ENCODE peak calls at places on chromosome 10, in seven cellular contexts. S is endothelial cell of umbilical vein, A is stomach, I is right lobe of liver, X is adrenal gland, T is ovary, D is NB4. K is an unnamed sample.

GRCh38 chr10:20614911-20615310 is 282.2 kb downstream of the NEBL start:
- DNase-seq in S (no peak), A (no peak), I (no peak), X (no peak), T (no peak), D (no peak), K (no peak)

GRCh38 chr10:23442936-23443335 is 4.1 kb downstream of the OTUD1 start:
- DNase-seq in S (no peak), A (no peak), I (no peak), X (no peak), T (no peak), D (no peak), K (no peak)

GRCh38 chr10:64430690-64431323 is 909.6 kb downstream of the REEP3 start:
- DNase-seq in S (peak; percentile 12), A (no peak), I (no peak), X (no peak), T (no peak), D (peak; percentile 40), K (no peak)

GRCh38 chr10:28552775-28553174 is 19.9 kb downstream of the WAC start:
- DNase-seq in S (no peak), A (no peak), I (no peak), X (no peak), T (no peak), D (no peak), K (no peak)

GRCh38 chr10:48444266-48444665 is 137.8 kb downstream of the MAPK8 start:
- DNase-seq in S (peak; percentile 76), A (peak; percentile 25), I (no peak), X (no peak), T (no peak), D (peak; percentile 70), K (no peak)

GRCh38 chr10:93186631-93187030 is 112.9 kb downstream of the CYP26A1 start:
- DNase-seq in S (no peak), A (no peak), I (no peak), X (no peak), T (no peak), D (no peak), K (no peak)

GRCh38 chr10:110074986-110075664 is 67.3 kb downstream of the ADD3 start:
- DNase-seq in S (peak; percentile 92), A (no peak), I (no peak), X (no peak), T (no peak), D (no peak), K (no peak)

GRCh38 chr10:131260452-131261211 is 50.9 kb downstream of the TCERG1L start:
- DNase-seq in S (no peak), A (no peak), I (peak; percentile 37), X (no peak), T (no peak), D (no peak), K (no peak)

GRCh38 chr10:78292250-78292986 is 258.8 kb downstream of the RPS24 start:
- DNase-seq in S (no peak), A (no peak), I (no peak), X (no peak), T (no peak), D (peak; percentile 77), K (no peak)

GRCh38 chr10:117360016-117360415 is 15.2 kb downstream of the PDZD8 start:
- DNase-seq in S (no peak), A (no peak), I (no peak), X (no peak), T (no peak), D (no peak), K (no peak)

GRCh38 chr10:103747193-103747865 is 108.0 kb downstream of the SH3PXD2A start:
- DNase-seq in S (no peak), A (no peak), I (no peak), X (no peak), T (no peak), D (no peak), K (no peak)

GRCh38 chr10:60863796-60864195 is 80.2 kb downstream of the RHOBTB1 start:
- DNase-seq in S (no peak), A (no peak), I (no peak), X (no peak), T (no peak), D (no peak), K (no peak)

GRCh38 chr10:77737608-77738007 is 100.0 kb upstream of the KCNMA1 start:
- DNase-seq in S (peak; percentile 94), A (no peak), I (no peak), X (no peak), T (no peak), D (no peak), K (no peak)

GRCh38 chr10:24394479-24395190 is 185.7 kb downstream of the KIAA1217 start:
- DNase-seq in S (no peak), A (no peak), I (no peak), X (no peak), T (no peak), D (no peak), K (no peak)

GRCh38 chr10:67438605-67439258 is 257.3 kb downstream of the CTNNA3 start:
- DNase-seq in S (no peak), A (no peak), I (no peak), X (no peak), T (no peak), D (no peak), K (no peak)

GRCh38 chr10:105259201-105259600 is 618.1 kb downstream of the SORCS3 start:
- DNase-seq in S (no peak), A (no peak), I (no peak), X (no peak), T (no peak), D (no peak), K (no peak)

GRCh38 chr10:76021391-76021790 is 590.0 kb downstream of the LRMDA start:
- DNase-seq in S (no peak), A (no peak), I (no peak), X (no peak), T (no peak), D (no peak), K (no peak)

GRCh38 chr10:76429642-76430041 is 998.2 kb downstream of the LRMDA start:
- DNase-seq in S (no peak), A (no peak), I (no peak), X (no peak), T (no peak), D (no peak), K (no peak)

GRCh38 chr10:43822509-43823236 is 174.0 kb upstream of the ZNF32 start:
- DNase-seq in S (no peak), A (no peak), I (no peak), X (no peak), T (no peak), D (no peak), K (no peak)

GRCh38 chr10:45280113-45280512 is 35.3 kb downstream of the OR13A1 start:
- DNase-seq in S (no peak), A (peak; percentile 45), I (no peak), X (no peak), T (no peak), D (no peak), K (no peak)

GRCh38 chr10:133405844-133406527 is 12.0 kb downstream of the MTG1 start:
- DNase-seq in S (no peak), A (peak; percentile 13), I (no peak), X (no peak), T (no peak), D (no peak), K (no peak)

GRCh38 chr10:73886625-73887024 is 12.3 kb upstream of the CAMK2G start:
- DNase-seq in S (no peak), A (no peak), I (no peak), X (no peak), T (no peak), D (no peak), K (no peak)

GRCh38 chr10:50992972-50993766 is 81.1 kb upstream of the PRKG1 start:
- DNase-seq in S (no peak), A (no peak), I (no peak), X (peak; percentile 31), T (peak; percentile 42), D (no peak), K (no peak)

GRCh38 chr10:112951349-112952281 is 1.6 kb downstream of the TCF7L2 start:
- DNase-seq in S (peak; percentile 74), A (peak; percentile 55), I (peak; percentile 76), X (peak; percentile 59), T (peak; percentile 75), D (peak; percentile 72), K (no peak)

GRCh38 chr10:102195301-102195870 is 30.7 kb upstream of the ELOVL3 start:
- DNase-seq in S (no peak), A (no peak), I (no peak), X (no peak), T (no peak), D (peak; percentile 18), K (no peak)

GRCh38 chr10:35223016-35223415 is 96.4 kb downstream of the CREM start:
- DNase-seq in S (no peak), A (no peak), I (no peak), X (no peak), T (no peak), D (no peak), K (no peak)

GRCh38 chr10:3951993-3952392 is 167.0 kb upstream of the KLF6 start:
- DNase-seq in S (no peak), A (peak; percentile 75), I (no peak), X (no peak), T (no peak), D (no peak), K (no peak)
- TF ChIP-seq POLR2A in S (no peak), A (no peak), I (no peak), X (no peak), T (no peak), D (no peak), K (no peak)

DNA sequence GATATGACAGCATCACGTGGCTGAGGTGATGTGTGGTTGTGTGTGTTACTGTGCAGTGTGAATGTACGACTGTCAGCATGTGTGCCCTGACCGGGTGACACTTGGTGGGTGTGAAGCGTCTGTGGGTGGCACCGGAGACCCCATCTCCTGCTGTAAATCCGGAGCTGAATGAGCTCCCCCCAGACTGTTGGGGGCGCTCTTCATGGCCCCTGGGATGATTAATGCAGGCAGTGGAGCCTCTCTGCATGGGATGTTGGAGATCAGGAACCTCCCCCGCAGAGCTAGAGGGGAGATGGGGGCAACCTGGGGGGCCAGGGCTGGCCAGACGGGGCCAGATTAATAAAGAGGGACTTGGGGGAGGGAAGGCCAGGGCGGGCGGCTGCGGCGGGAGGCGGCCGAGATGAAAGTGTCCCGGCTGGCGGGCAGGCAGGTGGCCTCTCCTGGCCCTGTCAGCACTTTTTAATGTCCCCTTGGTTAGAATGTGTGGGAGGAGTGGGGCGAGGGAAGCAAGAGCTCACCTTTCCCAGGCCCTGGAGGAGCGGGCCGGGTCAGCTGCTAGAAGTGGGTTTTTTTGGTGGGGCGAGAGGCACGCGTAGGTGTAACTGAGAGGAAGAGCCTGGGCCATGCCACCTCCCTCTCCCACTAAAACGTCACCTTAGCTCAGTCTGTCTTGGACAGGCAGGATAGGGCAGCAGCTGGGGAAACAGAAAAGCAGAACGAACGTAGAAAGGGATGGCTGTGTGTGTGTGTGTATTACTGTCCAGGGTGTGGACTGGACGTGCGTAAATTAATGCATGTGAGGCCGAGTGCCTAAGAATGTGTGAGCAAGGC is 34.2 kb downstream of the HIF1AN start:
- DNase-seq in S (no peak), A (no peak), I (no peak), X (no peak), T (no peak), D (no peak), K (peak; percentile 37)
- TF ChIP-seq CTCF in S (no peak), A (no peak), I (no peak), X (no peak), T (no peak), D (no peak), K (no peak)

GRCh38 chr10:29642996-29643395 is 8.2 kb upstream of the SVIL start:
- DNase-seq in S (no peak), A (no peak), I (no peak), X (peak; percentile 46), T (no peak), D (no peak), K (no peak)
- TF ChIP-seq POLR2A in S (no peak), A (no peak), I (no peak), X (no peak), T (no peak), D (no peak), K (no peak)

GRCh38 chr10:33066558-33067236 is 108.7 kb upstream of the ITGB1 start:
- DNase-seq in S (peak; percentile 66), A (no peak), I (no peak), X (peak; percentile 63), T (no peak), D (no peak), K (no peak)
- TF ChIP-seq CTCF in S (peak; percentile 18), A (no peak), I (no peak), X (peak; percentile 67), T (no peak), D (no peak), K (no peak)